ENCODE peak calls at places on chromosomes 4 and X, in four cellular contexts. P, S, A and X are unnamed samples.

GRCh38 chr4:140158234-140159030 is 4.4 kb upstream of the MAML3 start:
- DNase-seq in P (peak; percentile 63), S (no peak), A (peak; percentile 54), X (no peak)

GRCh38 chr4:98113005-98113404 is 30.3 kb downstream of the STPG2 start:
- DNase-seq in P (no peak), S (peak; percentile 69), A (peak; percentile 83), X (no peak)

GRCh38 chr4:17168571-17168970 is 270.1 kb upstream of the LDB2 start:
- DNase-seq in P (no peak), S (no peak), A (no peak), X (no peak)

GRCh38 chr4:115454228-115454627 is 340.8 kb upstream of the NDST4 start:
- DNase-seq in P (no peak), S (no peak), A (no peak), X (no peak)

GRCh38 chrX:69705818-69706217 is 89.9 kb downstream of the EDA start:
- DNase-seq in P (no peak), S (no peak), A (no peak), X (no peak)

GRCh38 chr4:4595252-4595651 is 53.4 kb upstream of the STX18 start:
- DNase-seq in P (no peak), S (no peak), A (no peak), X (no peak)

GRCh38 chr4:2462218-2462991 is 6.5 kb upstream of the RNF4 start:
- DNase-seq in P (peak; percentile 71), S (peak; percentile 93), A (peak; percentile 82), X (peak; percentile 81)

GRCh38 chr4:96097040-96097607 is 257.2 kb downstream of the PDHA2 start:
- DNase-seq in P (no peak), S (peak; percentile 77), A (no peak), X (no peak)

GRCh38 chr4:124060261-124060918 is 652.1 kb downstream of the ANKRD50 start:
- DNase-seq in P (peak; percentile 22), S (no peak), A (no peak), X (no peak)

GRCh38 chr4:139035650-139036049 is 20.1 kb downstream of the NOCT start:
- DNase-seq in P (no peak), S (no peak), A (no peak), X (no peak)

GRCh38 chrX:120794525-120794975 is 81.1 kb downstream of the CT47B1 start:
- DNase-seq in P (no peak), S (no peak), A (no peak), X (no peak)

GRCh38 chrX:120797201-120797938 is 78.3 kb downstream of the CT47B1 start:
- DNase-seq in P (no peak), S (no peak), A (no peak), X (no peak)

GRCh38 chrX:120793098-120793497 is 82.6 kb downstream of the CT47B1 start:
- DNase-seq in P (no peak), S (no peak), A (no peak), X (no peak)

GRCh38 chrX:120791013-120791643 is 84.5 kb downstream of the CT47B1 start:
- DNase-seq in P (peak; percentile 87), S (no peak), A (no peak), X (peak; percentile 46)

DNA sequence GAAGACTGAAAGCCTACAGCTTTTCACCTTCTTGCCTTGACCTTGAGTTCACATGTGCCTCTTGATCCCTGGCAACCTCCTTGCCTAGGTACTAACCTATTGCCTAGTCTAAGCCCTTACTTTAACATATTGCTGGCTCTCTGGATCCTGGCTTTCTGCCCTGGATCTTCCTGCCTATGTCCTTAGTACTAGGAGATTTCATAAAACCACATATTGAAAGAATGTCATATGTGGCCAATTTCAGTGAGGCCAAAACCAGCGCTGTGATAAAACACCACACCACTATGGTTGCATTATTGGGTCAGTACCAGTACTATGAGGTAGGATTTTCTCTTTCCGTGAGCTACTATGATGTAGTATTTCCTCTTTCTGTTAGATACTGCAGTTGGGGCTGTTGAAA is 80.4 kb downstream of the CT47B1 start:
- DNase-seq in P (no peak), S (no peak), A (no peak), X (no peak)
- H3K27ac ChIP-seq in P (no peak overlapping the region), S (no peak overlapping the region), A (no peak overlapping the region), X (no peak overlapping the region)

GRCh38 chrX:6225307-6226052 is 3.2 kb downstream of the NLGN4X start:
- DNase-seq in P (no peak), S (peak; percentile 26), A (no peak), X (no peak)
- TF ChIP-seq CTCF in P (no peak), S (peak; percentile 32), A (no peak), X (no peak)

DNA sequence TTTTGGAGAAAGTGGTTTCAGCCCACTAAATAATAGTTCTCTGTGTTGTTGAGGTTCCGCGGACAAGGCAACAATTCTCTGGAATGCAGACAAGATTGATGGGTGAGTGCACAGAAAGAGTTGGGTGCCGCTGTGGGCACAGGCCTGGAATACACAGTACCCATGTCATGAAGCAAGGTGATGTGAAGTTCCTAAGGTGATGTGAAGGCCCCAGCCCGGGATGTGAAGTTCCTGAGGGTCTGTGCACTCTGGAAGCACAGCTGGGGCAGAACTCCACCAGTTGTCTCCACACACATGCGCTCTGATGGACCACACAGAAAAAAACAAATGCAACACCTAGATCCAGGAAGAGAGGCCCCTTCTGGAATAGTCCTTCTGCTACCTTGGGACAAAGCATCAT is 86.6 kb upstream of the BMPR1B start:
- DNase-seq in P (no peak), S (no peak), A (no peak), X (no peak)
- H3K4me3 ChIP-seq in P (no peak overlapping the region), S (no peak overlapping the region), A (no peak overlapping the region), X (no peak overlapping the region)

GRCh38 chr4:7353846-7354610 is 80.7 kb downstream of the PSAPL1 start:
- DNase-seq in P (no peak), S (no peak), A (no peak), X (no peak)
- H3K27ac ChIP-seq in P (no peak overlapping the region), S (no peak overlapping the region), A (no peak overlapping the region), X (no peak overlapping the region)

GRCh38 chr4:71130827-71131603 is 137.6 kb downstream of the DCK start:
- DNase-seq in P (no peak), S (peak; percentile 58), A (peak; percentile 11), X (no peak)
- TF ChIP-seq CTCF in P (no peak), S (peak; percentile 28), A (no peak), X (no peak)

DNA sequence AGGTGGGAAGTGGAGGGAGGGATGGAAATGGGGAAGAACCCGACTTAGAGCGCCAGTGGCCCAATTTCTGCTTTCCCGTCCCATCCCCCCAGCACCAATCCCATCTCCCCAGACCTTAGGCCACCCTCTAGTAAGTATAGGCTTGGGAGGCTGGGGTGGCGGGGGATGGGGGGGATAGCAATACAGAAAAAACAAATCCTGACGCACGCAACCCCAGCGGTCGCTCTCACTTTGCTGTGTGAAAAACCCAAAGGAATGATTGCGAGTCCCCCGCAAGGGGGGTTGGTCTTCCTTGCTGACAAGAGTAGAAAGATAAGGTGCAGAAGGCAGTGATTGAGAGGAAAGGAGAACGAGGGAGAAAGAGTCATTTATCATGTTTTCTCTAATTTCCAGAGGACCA is 854 bp downstream of the CPE start:
- DNase-seq in P (no peak), S (peak; percentile 62), A (peak; percentile 52), X (no peak)
- H3K4me3 ChIP-seq in P (peak overlapping the region; percentile 0), S (peak overlapping the region; percentile 53), A (peak overlapping the region; percentile 58), X (peak overlapping the region; percentile 71)

DNA sequence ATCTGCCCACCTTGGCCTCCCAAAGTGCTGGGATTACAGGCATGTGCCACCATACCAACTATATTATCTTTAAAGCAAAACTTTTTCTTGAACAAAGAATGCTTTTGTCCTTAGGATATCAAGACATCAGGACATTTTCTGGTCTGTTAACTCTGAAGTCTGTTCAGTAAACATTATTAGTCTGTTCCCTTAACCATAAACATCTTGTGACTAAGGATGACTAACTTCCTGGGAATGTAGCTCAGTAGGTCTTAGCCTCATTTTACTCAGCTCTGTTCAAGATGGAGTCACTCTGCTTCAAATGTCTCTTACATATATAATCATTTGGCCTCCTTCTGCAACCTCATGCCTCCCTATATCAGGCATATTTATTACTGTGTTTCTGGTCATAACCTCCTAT is 122.9 kb downstream of the UBE2NL start:
- DNase-seq in P (no peak), S (no peak), A (no peak), X (no peak)
- H3K27ac ChIP-seq in P (no peak overlapping the region), S (no peak overlapping the region), A (no peak overlapping the region), X (no peak overlapping the region)

DNA sequence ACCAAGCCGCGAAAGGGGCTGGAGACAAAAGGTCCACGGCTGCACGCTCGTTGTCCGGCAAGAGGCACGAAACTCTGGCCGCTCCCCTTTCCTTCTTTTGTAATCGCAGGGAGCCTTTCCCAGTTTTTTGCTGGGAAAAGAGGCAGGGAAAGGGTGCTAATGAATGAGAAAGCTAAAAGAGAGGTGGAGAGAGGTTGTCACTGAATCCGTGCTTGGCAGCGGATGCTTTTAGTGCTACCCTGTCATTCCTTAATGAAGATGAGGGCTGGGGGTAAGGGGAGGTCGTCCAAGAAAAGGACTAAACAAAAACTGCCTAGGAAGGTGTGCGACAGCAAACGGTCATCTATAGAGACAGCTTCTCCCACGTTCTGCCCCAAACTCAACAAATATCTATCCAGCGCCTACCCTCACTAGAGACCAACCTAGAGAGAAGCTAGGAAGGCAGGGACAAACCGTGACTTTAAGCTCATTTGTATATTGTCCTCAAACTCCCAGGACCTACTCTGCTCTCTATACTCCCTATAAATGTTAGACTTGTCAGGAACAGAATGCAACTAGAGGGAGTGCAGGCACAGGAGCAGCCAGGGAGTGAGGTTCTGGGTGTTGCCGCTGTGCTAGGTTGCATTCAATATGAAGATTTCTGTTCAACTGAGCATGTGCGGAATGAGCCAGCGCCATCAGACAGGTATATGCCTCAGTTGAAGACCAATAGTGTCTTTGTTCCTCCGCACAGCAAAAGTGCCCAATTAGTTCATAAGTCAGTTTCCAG is 755 bp upstream of the CASK start:
- DNase-seq in P (peak; percentile 53), S (peak; percentile 8), A (peak; percentile 33), X (no peak)
- TF ChIP-seq CTCF in P (no peak), S (no peak), A (no peak), X (no peak)

GRCh38 chrX:19373034-19373891 is 29.5 kb downstream of the PDHA1 start:
- DNase-seq in P (no peak), S (peak; percentile 13), A (peak; percentile 18), X (no peak)
- H3K4me3 ChIP-seq in P (no peak overlapping the region), S (peak overlapping the region; percentile 48), A (peak overlapping the region; percentile 32), X (no peak overlapping the region)

GRCh38 chr4:185589067-185589844 is 53.9 kb upstream of the PDLIM3 start:
- DNase-seq in P (no peak), S (no peak), A (no peak), X (no peak)

GRCh38 chr4:185590982-185591381 is 55.7 kb upstream of the PDLIM3 start:
- DNase-seq in P (no peak), S (no peak), A (no peak), X (no peak)

GRCh38 chr4:185591679-185592141 is 56.4 kb upstream of the PDLIM3 start:
- DNase-seq in P (peak; percentile 29), S (no peak), A (no peak), X (no peak)

GRCh38 chr4:185592845-185593488 is 57.7 kb upstream of the PDLIM3 start:
- DNase-seq in P (no peak), S (no peak), A (no peak), X (no peak)

GRCh38 chr4:185592438-185592837 is 57.1 kb upstream of the PDLIM3 start:
- DNase-seq in P (no peak), S (no peak), A (no peak), X (no peak)
- H3K27ac ChIP-seq in P (no peak overlapping the region), S (no peak overlapping the region), A (no peak overlapping the region), X (no peak overlapping the region)